ENCODE peak calls at places on chromosomes 4 and X, in ten cellular contexts. E is WTC11; A is bronchial epithelial cell; G is lung microvascular endothelial cell; Z is PC-9; D is fibroblast of the conjunctiva; Q is PC-3; X is activated CD4-positive, alpha-beta T cell treated with anti-CD3 and anti-CD28 coated beads for 24 hours; U is GM10248; H is NCI-H1105 treated with DMSO at 0.1 percent for 48 hours. V is an unnamed sample.

GRCh38 chrX:49987651-49988050 is 65.3 kb downstream of the CLCN5 start:
- DNase-seq in E (no peak), A (no peak), G (no peak), Z (no peak), D (no peak), Q (no peak), X (no peak), U (no peak), H (no peak), V (no peak)

GRCh38 chr4:183987987-183988392 is 82.9 kb downstream of the STOX2 start:
- DNase-seq in E (no peak), A (peak), G (peak), Z (peak), D (peak), Q (peak), X (no peak), U (no peak), H (peak), V (peak)

GRCh38 chrX:4373777-4374176 is 660.3 kb upstream of the PRKX start:
- DNase-seq in E (no peak), A (no peak), G (no peak), Z (no peak), D (no peak), Q (no peak), X (no peak), U (no peak), H (peak), V (no peak)

GRCh38 chr4:30821891-30822612 is 101.9 kb downstream of the PCDH7 start:
- DNase-seq in E (no peak), A (peak), G (no peak), Z (peak), D (no peak), Q (peak), X (no peak), U (no peak), H (no peak), V (no peak)

GRCh38 chr4:80215449-80216052 is 18.2 kb downstream of the PRDM8 start:
- DNase-seq in E (no peak), A (peak), G (peak), Z (no peak), D (no peak), Q (peak), X (no peak), U (peak), H (peak), V (no peak)

GRCh38 chr4:15396157-15396800 is 31.6 kb upstream of the C1QTNF7 start:
- DNase-seq in E (peak), A (peak), G (peak), Z (no peak), D (no peak), Q (peak), X (peak), U (peak), H (peak), V (peak)

GRCh38 chr4:128917781-128918180 is 108.3 kb downstream of the JADE1 start:
- DNase-seq in E (no peak), A (no peak), G (no peak), Z (no peak), D (no peak), Q (no peak), X (no peak), U (peak), H (no peak), V (no peak)

GRCh38 chrX:29659911-29660310 is 555.5 kb upstream of the MAGEB2 start:
- DNase-seq in E (no peak), A (no peak), G (no peak), Z (no peak), D (no peak), Q (no peak), X (no peak), U (no peak), H (no peak), V (no peak)

GRCh38 chrX:124127496-124127895 is 166.0 kb downstream of the STAG2 start:
- DNase-seq in E (peak), A (no peak), G (no peak), Z (no peak), D (no peak), Q (no peak), X (no peak), U (no peak), H (no peak), V (no peak)

GRCh38 chr4:38368612-38369011 is 295.4 kb upstream of the KLF3 start:
- DNase-seq in E (no peak), A (peak), G (peak), Z (no peak), D (no peak), Q (peak), X (no peak), U (no peak), H (no peak), V (no peak)

GRCh38 chr4:67751260-67751659 is 2.9 kb downstream of the GNRHR start:
- DNase-seq in E (no peak), A (peak), G (no peak), Z (no peak), D (no peak), Q (peak), X (no peak), U (no peak), H (no peak), V (no peak)

GRCh38 chr4:176499518-176499917 is 179.8 kb downstream of the SPCS3 start:
- DNase-seq in E (no peak), A (no peak), G (peak), Z (no peak), D (peak), Q (peak), X (no peak), U (no peak), H (no peak), V (no peak)

GRCh38 chr4:23889368-23889767 is 479 bp downstream of the PPARGC1A start:
- DNase-seq in E (no peak), A (no peak), G (no peak), Z (no peak), D (no peak), Q (no peak), X (no peak), U (no peak), H (no peak), V (no peak)

GRCh38 chrX:19799319-19800182 is 87.8 kb downstream of the SH3KBP1 start:
- DNase-seq in E (no peak), A (peak), G (peak), Z (no peak), D (peak), Q (no peak), X (peak), U (no peak), H (no peak), V (no peak)

GRCh38 chr4:98938386-98938785 is 9.5 kb upstream of the EIF4E start:
- DNase-seq in E (no peak), A (peak), G (peak), Z (peak), D (no peak), Q (peak), X (no peak), U (no peak), H (no peak), V (no peak)

GRCh38 chr4:2462992-2463762 is 5.7 kb upstream of the RNF4 start:
- DNase-seq in E (no peak), A (no peak), G (no peak), Z (no peak), D (no peak), Q (no peak), X (no peak), U (no peak), H (no peak), V (no peak)

GRCh38 chr4:173420324-173420752 is 21.4 kb upstream of the SCRG1 start:
- DNase-seq in E (no peak), A (peak), G (peak), Z (no peak), D (no peak), Q (peak), X (no peak), U (peak), H (peak), V (no peak)

GRCh38 chr4:86338989-86339388 is 20.9 kb downstream of the MAPK10 start:
- DNase-seq in E (no peak), A (peak), G (peak), Z (peak), D (peak), Q (peak), X (no peak), U (no peak), H (no peak), V (no peak)

GRCh38 chrX:145821291-145821897 is 3.8 kb downstream of the SLITRK2 start:
- DNase-seq in E (no peak), A (no peak), G (no peak), Z (no peak), D (no peak), Q (no peak), X (no peak), U (peak), H (peak), V (no peak)

GRCh38 chr4:139791681-139792080 is 126.1 kb downstream of the MGST2 start:
- DNase-seq in E (no peak), A (no peak), G (peak), Z (no peak), D (no peak), Q (no peak), X (no peak), U (no peak), H (no peak), V (no peak)

GRCh38 chr4:25943312-25943711 is 29.3 kb downstream of the SMIM20 start:
- DNase-seq in E (no peak), A (no peak), G (no peak), Z (no peak), D (no peak), Q (no peak), X (no peak), U (no peak), H (no peak), V (no peak)

GRCh38 chrX:8939344-8939743 is 94.6 kb downstream of the FAM9B start:
- DNase-seq in E (no peak), A (no peak), G (no peak), Z (peak), D (no peak), Q (peak), X (no peak), U (no peak), H (peak), V (no peak)

GRCh38 chr4:52711834-52712171 is 39.4 kb downstream of the ERVMER34-1 start:
- DNase-seq in E (no peak), A (no peak), G (no peak), Z (no peak), D (no peak), Q (peak), X (no peak), U (no peak), H (no peak), V (no peak)

GRCh38 chrX:109812236-109812635 is 79.2 kb upstream of the ACSL4 start:
- DNase-seq in E (no peak), A (no peak), G (no peak), Z (no peak), D (no peak), Q (no peak), X (no peak), U (no peak), H (no peak), V (no peak)

GRCh38 chrX:23062359-23062758 is 62.6 kb downstream of the DDX53 start:
- DNase-seq in E (no peak), A (no peak), G (peak), Z (no peak), D (no peak), Q (peak), X (no peak), U (no peak), H (no peak), V (no peak)

GRCh38 chr4:74504212-74504611 is 59.3 kb downstream of the AREG start:
- DNase-seq in E (no peak), A (peak), G (peak), Z (no peak), D (peak), Q (peak), X (no peak), U (no peak), H (no peak), V (no peak)

GRCh38 chr4:71687057-71687456 is 96.8 kb downstream of the GC start:
- DNase-seq in E (no peak), A (no peak), G (no peak), Z (no peak), D (no peak), Q (no peak), X (no peak), U (no peak), H (no peak), V (no peak)

GRCh38 chrX:112233164-112233563 is 150.6 kb upstream of the TRPC5 start:
- DNase-seq in E (no peak), A (no peak), G (no peak), Z (no peak), D (no peak), Q (no peak), X (no peak), U (no peak), H (no peak), V (no peak)

GRCh38 chr4:74874785-74875367 is 58.0 kb upstream of the PARM1 start:
- DNase-seq in E (peak), A (peak), G (peak), Z (peak), D (peak), Q (peak), X (peak), U (peak), H (peak), V (peak)

GRCh38 chr4:10783351-10783750 is 98.8 kb upstream of the CLNK start:
- DNase-seq in E (no peak), A (peak), G (peak), Z (no peak), D (peak), Q (peak), X (no peak), U (no peak), H (no peak), V (no peak)

GRCh38 chr4:13483142-13484044 is 747 bp downstream of the RAB28 start:
- DNase-seq in E (peak), A (peak), G (peak), Z (peak), D (peak), Q (peak), X (peak), U (peak), H (peak), V (no peak)

GRCh38 chr4:55753856-55754255 is 65.7 kb upstream of the EXOC1L start:
- DNase-seq in E (no peak), A (no peak), G (no peak), Z (no peak), D (no peak), Q (no peak), X (no peak), U (no peak), H (no peak), V (no peak)

GRCh38 chrX:27918799-27919198 is 62.5 kb downstream of the DCAF8L1 start:
- DNase-seq in E (peak), A (peak), G (no peak), Z (no peak), D (peak), Q (peak), X (no peak), U (no peak), H (no peak), V (no peak)

GRCh38 chr4:93480452-93480851 is 348.1 kb upstream of the ATOH1 start:
- DNase-seq in E (no peak), A (peak), G (no peak), Z (no peak), D (no peak), Q (peak), X (no peak), U (no peak), H (no peak), V (no peak)

GRCh38 chr4:15649914-15650545 is 5.1 kb downstream of the FBXL5 start:
- DNase-seq in E (peak), A (peak), G (peak), Z (peak), D (no peak), Q (peak), X (peak), U (peak), H (peak), V (no peak)

GRCh38 chr4:105637409-105638258 is 70.9 kb downstream of the INTS12 start:
- DNase-seq in E (no peak), A (peak), G (peak), Z (no peak), D (no peak), Q (no peak), X (no peak), U (no peak), H (peak), V (no peak)

GRCh38 chr4:98659741-98660507 is 1.5 kb upstream of the TSPAN5 start:
- DNase-seq in E (no peak), A (peak), G (peak), Z (peak), D (no peak), Q (peak), X (no peak), U (no peak), H (no peak), V (no peak)

GRCh38 chr4:6969826-6970800 is 60.5 kb downstream of the TBC1D14 start:
- DNase-seq in E (no peak), A (no peak), G (no peak), Z (no peak), D (no peak), Q (no peak), X (no peak), U (peak), H (no peak), V (no peak)

GRCh38 chr4:22515145-22515887 is 550 bp downstream of the ADGRA3 start:
- DNase-seq in E (peak), A (peak), G (peak), Z (peak), D (peak), Q (peak), X (no peak), U (peak), H (peak), V (peak)

GRCh38 chrX:110156167-110156754 is 153.3 kb downstream of the TMEM164 start:
- DNase-seq in E (no peak), A (no peak), G (no peak), Z (no peak), D (no peak), Q (peak), X (no peak), U (no peak), H (peak), V (no peak)

V was measured in iPS DF 19.7.